ENCODE peak calls at places on chromosome 11, in eight cellular contexts. P is A549, C is SK-N-SH, X is GM12865, E is breast epithelium, J is endodermal cell, K is OCI-LY7, N is HFFc6. I is an unnamed sample.

GRCh38 chr11:34105957-34106504 is 602 bp downstream of the NAT10 start:
- DNase-seq in P (no peak), C (peak), X (no peak), E (no peak), J (no peak), K (peak), N (peak), I (no peak)

GRCh38 chr11:46307785-46308341 is 30.4 kb downstream of the CREB3L1 start:
- DNase-seq in P (no peak), C (no peak), X (no peak), E (no peak), J (peak), K (no peak), N (no peak), I (no peak)

GRCh38 chr11:43518407-43519165 is 159.9 kb downstream of the TTC17 start:
- DNase-seq in P (no peak), C (no peak), X (no peak), E (no peak), J (peak), K (no peak), N (peak), I (no peak)

GRCh38 chr11:27868226-27868625 is 168.0 kb upstream of the BDNF start:
- DNase-seq in P (no peak), C (no peak), X (no peak), E (no peak), J (no peak), K (no peak), N (no peak), I (no peak)

GRCh38 chr11:2301631-2302272 is at the start of the genes C11orf21 and TSPAN32:
- DNase-seq in P (no peak), C (no peak), X (peak), E (peak), J (no peak), K (peak), N (no peak), I (no peak)

GRCh38 chr11:96122601-96123044 is 198.7 kb upstream of the MTMR2 start:
- DNase-seq in P (no peak), C (no peak), X (no peak), E (no peak), J (no peak), K (no peak), N (peak), I (no peak)

GRCh38 chr11:127994736-127995135 is 592.6 kb downstream of the ETS1 start:
- DNase-seq in P (no peak), C (no peak), X (no peak), E (no peak), J (no peak), K (no peak), N (peak), I (no peak)

GRCh38 chr11:73384871-73385692 is 8.9 kb downstream of the RELT start:
- DNase-seq in P (no peak), C (no peak), X (peak), E (no peak), J (no peak), K (peak), N (no peak), I (no peak)

GRCh38 chr11:19345848-19346681 is 105.3 kb upstream of the E2F8 start:
- DNase-seq in P (peak), C (peak), X (no peak), E (no peak), J (peak), K (peak), N (no peak), I (peak)

GRCh38 chr11:113675003-113675471 is 31.1 kb downstream of the TMPRSS5 start:
- DNase-seq in P (no peak), C (no peak), X (peak), E (no peak), J (peak), K (no peak), N (peak), I (no peak)

GRCh38 chr11:112004389-112004788 is 20.8 kb upstream of the DLAT start:
- DNase-seq in P (no peak), C (peak), X (peak), E (no peak), J (peak), K (peak), N (no peak), I (no peak)

GRCh38 chr11:46278387-46279173 is 1.1 kb downstream of the CREB3L1 start:
- DNase-seq in P (no peak), C (peak), X (peak), E (no peak), J (peak), K (no peak), N (peak), I (peak)

GRCh38 chr11:126051117-126051516 is 11.5 kb downstream of the CDON start:
- DNase-seq in P (no peak), C (no peak), X (no peak), E (no peak), J (no peak), K (no peak), N (no peak), I (no peak)

GRCh38 chr11:128806496-128807261 is 60.4 kb downstream of the KCNJ1 start:
- DNase-seq in P (no peak), C (no peak), X (no peak), E (no peak), J (no peak), K (no peak), N (peak), I (no peak)

GRCh38 chr11:104918113-104918824 is 20.0 kb upstream of the CASP12 start:
- DNase-seq in P (no peak), C (no peak), X (no peak), E (no peak), J (no peak), K (no peak), N (peak), I (no peak)

GRCh38 chr11:112929432-112929831 is 31.8 kb upstream of the NCAM1 start:
- DNase-seq in P (no peak), C (no peak), X (no peak), E (no peak), J (no peak), K (no peak), N (no peak), I (no peak)

GRCh38 chr11:118151421-118151820 is 1.2 kb downstream of the SCN4B start:
- DNase-seq in P (no peak), C (no peak), X (no peak), E (no peak), J (no peak), K (no peak), N (no peak), I (no peak)

GRCh38 chr11:16372355-16372754 is 16.0 kb upstream of the SOX6 start:
- DNase-seq in P (no peak), C (no peak), X (no peak), E (no peak), J (no peak), K (no peak), N (no peak), I (no peak)

GRCh38 chr11:61004037-61004641 is 32.7 kb downstream of the CD6 start:
- DNase-seq in P (no peak), C (no peak), X (no peak), E (no peak), J (no peak), K (no peak), N (no peak), I (no peak)

GRCh38 chr11:68792400-68792955 is 41.2 kb upstream of the TESMIN start:
- DNase-seq in P (no peak), C (no peak), X (no peak), E (no peak), J (no peak), K (no peak), N (no peak), I (no peak)

GRCh38 chr11:116535954-116536353 is 236.8 kb downstream of the BUD13 start:
- DNase-seq in P (no peak), C (no peak), X (no peak), E (no peak), J (peak), K (no peak), N (no peak), I (no peak)

GRCh38 chr11:33761471-33761870 is 12.8 kb downstream of the FBXO3 start:
- DNase-seq in P (no peak), C (no peak), X (peak), E (no peak), J (no peak), K (no peak), N (no peak), I (no peak)

GRCh38 chr11:123741159-123741951 is at the start of gene ZNF202:
- DNase-seq in P (peak), C (peak), X (peak), E (peak), J (peak), K (peak), N (peak), I (peak)
- TF ChIP-seq CTCF in P (no peak), C (peak), X (no peak), E (peak), J (peak), K (no peak), N (peak), I (no peak)

GRCh38 chr11:11313902-11314692 is 39.0 kb downstream of the CSNK2A3 start:
- DNase-seq in P (no peak), C (no peak), X (no peak), E (no peak), J (no peak), K (no peak), N (no peak), I (no peak)

GRCh38 chr11:11313426-11313825 is 39.6 kb downstream of the CSNK2A3 start:
- DNase-seq in P (peak), C (no peak), X (no peak), E (no peak), J (no peak), K (no peak), N (no peak), I (peak)

GRCh38 chr11:11311169-11311568 is 41.9 kb downstream of the CSNK2A3 start:
- DNase-seq in P (no peak), C (no peak), X (peak), E (no peak), J (no peak), K (peak), N (no peak), I (no peak)

GRCh38 chr11:11309906-11310305 is 43.1 kb downstream of the CSNK2A3 start:
- DNase-seq in P (no peak), C (no peak), X (no peak), E (no peak), J (no peak), K (no peak), N (no peak), I (no peak)

DNA sequence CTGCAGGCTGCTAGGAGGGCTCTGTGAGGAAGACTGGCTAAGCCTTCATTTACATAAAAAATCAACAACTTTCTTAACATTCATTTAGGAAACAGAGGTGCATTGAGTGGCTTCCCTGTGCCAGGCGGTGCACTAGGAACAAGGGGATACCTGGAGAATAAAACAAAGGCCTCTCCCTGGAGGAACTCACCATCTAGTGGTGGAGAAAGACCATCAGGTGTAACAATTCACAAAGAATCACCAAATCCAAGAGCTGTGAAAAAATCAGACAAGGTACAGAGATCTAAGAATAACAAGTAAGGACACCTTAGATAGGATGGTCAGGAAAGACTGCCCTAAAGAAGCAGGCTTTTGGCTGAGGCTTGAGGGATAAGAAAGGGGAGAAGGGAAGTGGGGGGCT is 40.3 kb downstream of the CSNK2A3 start:
- DNase-seq in P (no peak), C (no peak), X (no peak), E (no peak), J (no peak), K (no peak), N (no peak), I (no peak)
- TF ChIP-seq CTCF in P (no peak), C (no peak), X (no peak), E (no peak), J (peak), K (no peak), N (no peak), I (no peak)

DNA sequence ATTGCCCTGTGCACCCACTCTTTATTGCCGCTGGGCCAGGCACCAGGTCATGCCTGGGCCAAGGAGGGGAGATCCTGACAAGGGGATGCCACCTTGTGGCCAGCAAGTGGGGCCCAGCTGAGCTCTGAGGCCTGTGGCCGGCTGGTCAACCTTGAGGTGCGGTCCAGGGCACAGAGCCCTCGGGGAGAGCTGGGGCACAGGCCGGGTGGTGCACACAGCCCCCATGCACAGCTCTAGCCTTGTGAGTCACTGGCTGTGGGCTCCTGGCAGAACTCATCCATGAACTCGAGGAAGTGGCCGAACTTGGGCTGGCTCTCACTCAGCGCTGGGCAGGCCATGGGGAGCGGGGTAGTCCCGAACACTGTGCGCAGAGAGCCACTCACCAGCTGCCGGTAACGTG is 94.3 kb downstream of the RNF169 start:
- DNase-seq in P (no peak), C (no peak), X (no peak), E (no peak), J (peak), K (no peak), N (no peak), I (no peak)
- TF ChIP-seq CTCF in P (no peak), C (no peak), X (no peak), E (no peak), J (peak), K (no peak), N (peak), I (no peak)

GRCh38 chr11:36234825-36235224 is 54.4 kb downstream of the COMMD9 start:
- DNase-seq in P (no peak), C (no peak), X (no peak), E (no peak), J (no peak), K (no peak), N (no peak), I (no peak)
- TF ChIP-seq CTCF in P (no peak), C (no peak), X (no peak), E (no peak), J (no peak), K (no peak), N (no peak), I (no peak)

DNA sequence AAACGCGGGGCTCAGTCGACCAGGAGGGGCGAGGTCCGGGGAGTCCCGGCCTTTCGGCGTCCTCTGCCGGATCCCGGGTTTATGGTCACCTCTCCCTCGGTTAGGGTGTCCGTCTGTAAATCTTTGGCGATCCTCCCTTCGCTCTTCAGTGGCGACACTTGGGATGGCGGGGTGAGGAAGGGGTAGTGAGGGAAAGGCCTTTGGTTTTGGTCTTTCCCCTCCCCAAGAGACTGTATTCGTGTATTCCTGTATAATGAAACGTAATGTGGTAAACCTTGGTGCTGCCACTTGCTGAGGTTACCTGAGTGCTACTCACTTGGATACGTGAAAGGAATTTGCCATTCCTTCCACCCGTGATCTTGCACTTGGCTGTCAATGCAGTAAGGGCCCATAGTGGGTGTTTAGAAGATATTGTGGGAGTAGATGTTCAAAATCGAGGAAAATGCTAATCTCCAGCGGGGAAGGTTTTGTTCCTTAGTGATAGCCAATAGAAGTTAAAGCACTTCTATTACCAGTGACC is 546 bp upstream of the NUP160 start:
- DNase-seq in P (no peak), C (no peak), X (no peak), E (no peak), J (no peak), K (no peak), N (no peak), I (no peak)
- TF ChIP-seq CTCF in P (no peak), C (no peak), X (no peak), E (no peak), J (no peak), K (peak), N (no peak), I (no peak)

GRCh38 chr11:124865181-124865901 is at the start of gene ROBO3:
- DNase-seq in P (no peak), C (peak), X (no peak), E (no peak), J (peak), K (no peak), N (no peak), I (no peak)
- TF ChIP-seq CTCF in P (no peak), C (no peak), X (no peak), E (no peak), J (no peak), K (no peak), N (no peak), I (no peak)

I was measured in Calu3.